ENCODE peak calls at places on chromosomes 2 and 18, in ten cellular contexts. G is colonic mucosa, F is ovary, T is GM23338, V is BJ, H is astrocyte of the spinal cord, L is astrocyte, J is right atrium auricular region, B is adrenal gland, P is testis. Q is an unnamed sample.

GRCh38 chr2:73611867-73612266 is 30.4 kb downstream of the NAT8 start:
- DNase-seq in T (no peak), P (no peak), J (no peak), L (peak), F (no peak), H (no peak), G (no peak), B (no peak), V (no peak), Q (no peak)

GRCh38 chr2:69933839-69934613 is 19.1 kb downstream of the MXD1 start:
- DNase-seq in G (no peak), V (peak), J (peak), H (peak), T (no peak), P (no peak), B (peak), F (no peak), L (peak), Q (peak)

GRCh38 chr2:108632748-108633147 is 86.5 kb upstream of the RANBP2 start:
- DNase-seq in L (no peak), G (peak), H (no peak), P (no peak), V (no peak), B (no peak), F (no peak), T (no peak), J (no peak), Q (no peak)

GRCh38 chr18:9335255-9336045 is 877 bp downstream of the TWSG1 start:
- DNase-seq in P (no peak), V (no peak), J (no peak), G (no peak), T (no peak), L (no peak), F (no peak), B (no peak), H (peak), Q (peak)

GRCh38 chr18:26655010-26655613 is 106.8 kb upstream of the KCTD1 start:
- DNase-seq in H (peak), G (peak), L (peak), P (no peak), J (no peak), F (no peak), T (no peak), V (no peak), B (no peak), Q (peak)

GRCh38 chr2:48601349-48601748 is 16.3 kb upstream of the GTF2A1L start:
- DNase-seq in L (peak), P (peak), T (peak), J (no peak), V (no peak), H (no peak), B (no peak), F (no peak), G (peak), Q (no peak)

GRCh38 chr2:240646061-240646899 is 21.0 kb downstream of the GPR35 start:
- DNase-seq in V (no peak), B (peak), H (no peak), J (peak), P (no peak), F (no peak), G (no peak), T (no peak), L (no peak), Q (no peak)

GRCh38 chr2:164843346-164843841 is 1.8 kb upstream of the COBLL1 start:
- DNase-seq in F (no peak), L (no peak), H (no peak), G (no peak), T (no peak), B (no peak), P (no peak), J (no peak), V (peak), Q (peak)

GRCh38 chr2:139048017-139048416 is 267.8 kb upstream of the NXPH2 start:
- DNase-seq in J (no peak), T (peak), F (no peak), L (no peak), H (no peak), P (no peak), V (no peak), B (no peak), G (no peak), Q (no peak)

GRCh38 chr2:15238028-15238427 is 323.1 kb downstream of the NBAS start:
- DNase-seq in P (no peak), F (no peak), J (no peak), V (no peak), H (no peak), T (no peak), G (no peak), L (no peak), B (no peak), Q (no peak)

GRCh38 chr2:201444676-201445441 is 6.4 kb downstream of the TRAK2 start:
- DNase-seq in B (no peak), P (no peak), G (no peak), F (no peak), T (no peak), H (no peak), L (peak), J (no peak), V (no peak), Q (no peak)

GRCh38 chr2:205509655-205510054 is 172.6 kb upstream of the NRP2 start:
- DNase-seq in G (no peak), V (no peak), H (no peak), P (no peak), T (no peak), B (no peak), J (no peak), F (no peak), L (no peak), Q (no peak)

GRCh38 chr2:211941359-211941758 is 597.2 kb downstream of the ERBB4 start:
- DNase-seq in F (no peak), T (no peak), V (no peak), B (no peak), J (no peak), G (no peak), H (no peak), P (no peak), L (no peak), Q (no peak)

GRCh38 chr2:7060602-7061435 is 143.6 kb downstream of the RNF144A start:
- DNase-seq in P (peak), H (no peak), B (no peak), G (no peak), J (no peak), V (no peak), T (no peak), L (no peak), F (no peak), Q (no peak)

GRCh38 chr2:11753886-11754704 is 7.7 kb downstream of the LPIN1 start:
- DNase-seq in P (no peak), G (peak), V (no peak), F (no peak), J (no peak), H (peak), L (peak), T (no peak), B (peak), Q (peak)

GRCh38 chr2:79259959-79260358 is 100.4 kb upstream of the REG3A start:
- DNase-seq in P (no peak), B (no peak), J (no peak), V (no peak), L (no peak), G (no peak), T (no peak), F (no peak), H (no peak), Q (no peak)

GRCh38 chr2:156532989-156533388 is 96.8 kb downstream of the GPD2 start:
- DNase-seq in G (no peak), H (no peak), F (no peak), V (no peak), J (no peak), B (no peak), L (no peak), P (no peak), T (no peak), Q (no peak)

GRCh38 chr18:70165936-70166335 is 39.6 kb downstream of the RTTN start:
- DNase-seq in H (peak), L (no peak), B (no peak), V (no peak), F (no peak), G (no peak), J (no peak), T (no peak), P (no peak), Q (no peak)

GRCh38 chr2:19187323-19188020 is 171.0 kb downstream of the OSR1 start:
- DNase-seq in G (no peak), B (no peak), L (peak), V (no peak), H (peak), P (no peak), T (no peak), J (no peak), F (no peak), Q (no peak)

GRCh38 chr2:196925768-196926561 is 542 bp downstream of the PGAP1 start:
- DNase-seq in T (peak), J (no peak), L (peak), V (no peak), B (peak), F (peak), G (peak), P (peak), H (peak), Q (peak)

GRCh38 chr18:28808373-28808772 is 631.4 kb upstream of the CDH2 start:
- DNase-seq in T (no peak), G (no peak), P (no peak), L (no peak), F (no peak), H (no peak), V (no peak), J (no peak), B (no peak), Q (no peak)

GRCh38 chr2:47272031-47272864 is 117.1 kb upstream of the STPG4 start:
- DNase-seq in T (peak), F (peak), V (no peak), P (peak), G (peak), B (peak), H (peak), J (peak), L (peak), Q (peak)

GRCh38 chr2:127165539-127165935 is 54.6 kb downstream of the CYP27C1 start:
- DNase-seq in B (no peak), G (no peak), T (no peak), J (peak), F (no peak), P (no peak), L (no peak), H (no peak), V (no peak), Q (no peak)

GRCh38 chr18:10771053-10771709 is 245.4 kb downstream of the NAPG start:
- DNase-seq in T (no peak), F (no peak), B (no peak), V (no peak), J (no peak), H (peak), G (no peak), L (no peak), P (no peak), Q (peak)

GRCh38 chr2:108701208-108701607 is 18.1 kb upstream of the RANBP2 start:
- DNase-seq in P (no peak), L (no peak), J (no peak), V (no peak), B (no peak), G (no peak), H (no peak), T (no peak), F (no peak), Q (no peak)

GRCh38 chr2:20223345-20224190 is 1.4 kb downstream of the SDC1 start:
- DNase-seq in G (no peak), T (peak), P (peak), V (no peak), H (peak), F (peak), J (no peak), B (peak), L (peak), Q (peak)

GRCh38 chr2:183927367-183928355 is 670.7 kb upstream of the ZNF804A start:
- DNase-seq in F (no peak), V (no peak), J (no peak), P (peak), T (no peak), B (no peak), L (peak), G (no peak), H (peak), Q (peak)

GRCh38 chr18:8121942-8122480 is 487.2 kb upstream of the RAB12 start:
- DNase-seq in T (peak), J (no peak), P (no peak), H (peak), L (peak), B (no peak), F (no peak), G (no peak), V (peak), Q (peak)

GRCh38 chr2:70362661-70363060 is 60.8 kb upstream of the FAM136A start:
- DNase-seq in P (no peak), B (no peak), J (no peak), L (no peak), T (no peak), V (no peak), F (no peak), G (no peak), H (no peak), Q (no peak)

GRCh38 chr18:6773777-6774176 is 44.3 kb downstream of the ARHGAP28 start:
- DNase-seq in J (no peak), G (no peak), B (no peak), V (no peak), P (no peak), H (no peak), F (no peak), T (no peak), L (no peak), Q (no peak)

GRCh38 chr2:98823196-98824166 is 92.5 kb upstream of the MGAT4A start:
- DNase-seq in V (no peak), G (no peak), L (no peak), P (no peak), B (no peak), T (peak), J (no peak), H (no peak), F (no peak), Q (no peak)

GRCh38 chr2:68318686-68319396 is 908 bp downstream of the CNRIP1 start:
- DNase-seq in H (peak), V (no peak), G (peak), B (peak), J (no peak), T (peak), F (peak), L (no peak), P (no peak), Q (peak)

GRCh38 chr2:119306196-119306590 is 60.4 kb downstream of the C2orf76 start:
- DNase-seq in G (no peak), T (no peak), J (no peak), P (no peak), B (no peak), V (no peak), L (no peak), F (no peak), H (no peak), Q (no peak)

GRCh38 chr2:20702563-20702962 is 35.6 kb downstream of the GDF7 start:
- DNase-seq in B (no peak), G (no peak), H (peak), J (no peak), V (no peak), L (peak), P (no peak), T (no peak), F (no peak), Q (peak)

GRCh38 chr2:149652925-149653324 is 65.3 kb upstream of the MMADHC start:
- DNase-seq in L (no peak), J (no peak), H (no peak), P (no peak), G (no peak), F (no peak), V (no peak), T (no peak), B (no peak), Q (peak)

GRCh38 chr2:149650006-149650405 is 62.4 kb upstream of the MMADHC start:
- DNase-seq in H (no peak), L (peak), T (no peak), P (no peak), G (no peak), V (no peak), B (no peak), F (no peak), J (no peak), Q (peak)

GRCh38 chr2:149653831-149654445 is 66.4 kb upstream of the MMADHC start:
- DNase-seq in G (no peak), H (no peak), T (peak), B (no peak), L (no peak), V (no peak), P (no peak), F (no peak), J (no peak), Q (no peak)

GRCh38 chr2:149651229-149651628 is 63.7 kb upstream of the MMADHC start:
- DNase-seq in G (no peak), F (no peak), B (no peak), T (no peak), J (no peak), H (no peak), P (no peak), L (no peak), V (no peak), Q (no peak)

DNA sequence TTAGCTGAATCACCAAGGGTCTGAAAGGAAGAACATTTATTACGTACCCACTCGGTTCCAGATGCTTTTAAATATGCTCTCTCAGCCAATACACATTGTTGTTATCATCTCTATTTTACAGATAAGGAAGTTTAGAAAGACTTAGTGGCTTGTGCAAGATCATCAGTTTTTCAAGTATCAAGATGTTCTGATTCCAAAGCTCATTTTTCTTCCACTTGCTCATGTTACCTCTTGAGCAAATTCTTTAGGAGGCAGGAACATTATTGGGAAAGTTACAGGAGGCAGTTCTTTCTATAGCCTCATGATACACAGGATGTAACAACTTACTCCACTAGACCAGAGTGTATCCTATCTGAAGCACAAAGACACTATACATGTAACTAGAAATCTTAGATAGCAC is 64.9 kb upstream of the MMADHC start:
- DNase-seq in G (no peak), L (peak), J (no peak), T (no peak), V (no peak), H (no peak), P (no peak), F (no peak), B (no peak), Q (peak)
- H3K4me3 ChIP-seq in G (no peak), L (no peak), J (no peak), T (no peak), V (no peak), H (no peak), P (no peak), F (no peak), B (no peak), Q (no peak)

GRCh38 chr2:224869601-224870000 is 153.4 kb upstream of the CCDC195 start:
- DNase-seq in L (peak), V (peak), J (no peak), G (no peak), F (no peak), H (peak), P (no peak), T (no peak), B (no peak), Q (peak)
- TF ChIP-seq CTCF in L (no peak), V (no peak), J (no peak), G (no peak), F (no peak), H (no peak), P (no peak), T (no peak), B (no peak), Q (no peak)

GRCh38 chr2:104850322-104851184 is 3.4 kb upstream of the POU3F3 start:
- DNase-seq in L (no peak), P (no peak), B (no peak), V (no peak), F (no peak), T (peak), J (no peak), G (no peak), H (no peak), Q (no peak)

GRCh38 chr2:104851236-104852160 is 2.4 kb upstream of the POU3F3 start:
- DNase-seq in F (no peak), B (no peak), J (no peak), G (no peak), L (no peak), V (no peak), P (no peak), T (peak), H (peak), Q (no peak)

GRCh38 chr2:104849036-104849551 is 4.8 kb upstream of the POU3F3 start:
- DNase-seq in J (no peak), T (no peak), H (peak), V (no peak), F (no peak), L (no peak), G (no peak), B (no peak), P (no peak), Q (no peak)

GRCh38 chr2:104848526-104848925 is 5.4 kb upstream of the POU3F3 start:
- DNase-seq in J (no peak), T (peak), G (no peak), V (no peak), F (no peak), B (no peak), H (peak), P (no peak), L (no peak), Q (no peak)

DNA sequence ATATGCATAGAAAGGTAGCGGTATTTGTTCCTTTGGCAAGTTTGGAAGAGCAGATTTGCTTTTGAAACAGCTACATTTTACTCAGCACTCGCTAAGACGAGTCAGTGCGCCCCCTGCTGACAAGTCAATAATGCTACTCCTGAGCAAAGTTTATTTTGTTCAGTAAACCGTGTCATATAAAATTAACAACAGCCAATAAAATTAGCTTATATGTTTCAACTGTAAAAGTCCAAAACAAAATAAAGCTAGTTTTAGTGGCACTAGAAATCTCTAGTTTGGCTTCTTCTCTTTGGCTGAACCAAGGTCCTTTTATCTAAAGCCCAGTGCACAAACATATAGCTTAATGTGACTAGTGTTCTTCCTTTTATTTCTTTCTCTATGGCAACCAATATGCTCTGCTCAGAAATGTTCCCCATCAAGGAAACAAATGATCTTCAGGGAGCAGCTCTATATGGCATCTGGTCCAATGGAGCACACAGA is 4.3 kb upstream of the POU3F3 start:
- DNase-seq in J (no peak), L (peak), T (peak), F (no peak), B (peak), H (peak), G (peak), P (peak), V (no peak), Q (peak)
- H3K4me3 ChIP-seq in J (no peak), L (no peak), T (peak), F (no peak), B (no peak), H (no peak), G (no peak), P (no peak), V (no peak), Q (no peak)

DNA sequence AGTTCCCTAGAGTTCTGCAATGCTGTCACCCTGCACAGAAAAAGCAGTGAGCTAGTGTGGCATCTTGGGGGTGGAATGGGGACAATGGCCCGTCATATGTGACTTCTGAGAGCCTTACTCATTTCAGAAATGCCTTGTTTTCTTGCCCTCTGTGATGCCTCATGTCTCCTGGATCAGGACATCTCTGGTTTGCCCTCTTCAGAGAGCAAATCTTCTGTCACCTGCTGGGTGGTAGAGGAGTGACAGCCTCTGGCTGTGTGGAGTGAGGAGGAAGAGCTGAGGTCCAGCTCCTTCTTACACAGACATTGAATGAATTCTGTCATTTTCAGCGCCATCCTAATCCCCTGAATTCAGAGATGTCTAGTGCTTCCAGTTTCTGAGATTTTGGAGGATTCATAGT is 55.6 kb upstream of the PHLPP1 start:
- DNase-seq in T (peak), B (no peak), H (no peak), L (no peak), G (no peak), V (no peak), F (no peak), J (no peak), P (no peak), Q (no peak)
- TF ChIP-seq CTCF in T (peak), B (no peak), H (no peak), L (no peak), G (no peak), V (no peak), F (no peak), J (no peak), P (no peak), Q (no peak)

GRCh38 chr2:46145840-46146239 is 151.4 kb upstream of the EPAS1 start:
- DNase-seq in J (no peak), B (no peak), F (no peak), P (no peak), L (no peak), G (no peak), V (no peak), H (no peak), T (no peak), Q (no peak)

GRCh38 chr2:46145017-46145416 is 152.2 kb upstream of the EPAS1 start:
- DNase-seq in F (no peak), T (no peak), B (no peak), J (no peak), G (no peak), V (no peak), L (no peak), P (no peak), H (no peak), Q (no peak)

GRCh38 chr2:46142546-46143329 is 154.5 kb upstream of the EPAS1 start:
- DNase-seq in F (no peak), H (no peak), J (no peak), G (peak), V (no peak), P (no peak), B (no peak), L (no peak), T (no peak), Q (no peak)

GRCh38 chr2:46143401-46144132 is 153.6 kb upstream of the EPAS1 start:
- DNase-seq in G (no peak), V (no peak), T (no peak), L (no peak), B (peak), J (no peak), P (no peak), H (no peak), F (no peak), Q (no peak)

GRCh38 chr2:46144133-46144800 is 152.9 kb upstream of the EPAS1 start:
- DNase-seq in H (no peak), L (no peak), F (no peak), V (no peak), J (no peak), P (no peak), G (no peak), T (peak), B (no peak), Q (no peak)
- H3K4me3 ChIP-seq in H (no peak), L (no peak), F (no peak), V (no peak), J (no peak), P (no peak), G (no peak), T (no peak), B (no peak), Q (no peak)

GRCh38 chr2:75627902-75628504 is 18.6 kb upstream of the MRPL19 start:
- DNase-seq in J (no peak), H (peak), F (peak), V (no peak), T (peak), P (peak), G (peak), B (peak), L (peak), Q (peak)
- TF ChIP-seq CTCF in J (peak), H (peak), F (peak), V (peak), T (peak), P (peak), G (peak), B (peak), L (peak), Q (peak)